ENCODE peak calls at places on chromosomes 11 and 22, in eight cellular contexts. J is Calu3; U is fibroblast of pulmonary artery; C is stimulated activated CD4-positive, alpha-beta T cell treated with anti-CD3 and anti-CD28 coated beads, Interleukin-2, amount 100 ng/mL, for 48 hours; O is LHCN-M2; I is NCI-H1694 treated with DMSO at 0.1 percent for 48 hours; E is NCI-H748 treated with DMSO at 0.1 percent for 48 hours; F is NCI-H345. G is an unnamed sample.

GRCh38 chr11:67199751-67200150 is 66.5 kb upstream of the GRK2 start:
- DNase-seq in C (no peak), J (no peak), E (no peak), I (no peak), O (no peak), F (no peak), U (no peak), G (no peak)

GRCh38 chr11:36385121-36385530 is 89.0 kb downstream of the PRR5L start:
- DNase-seq in J (no peak), C (no peak), O (peak; percentile 27), F (no peak), U (peak; percentile 50), E (peak; percentile 62), I (no peak), G (peak; percentile 85)

GRCh38 chr11:128105511-128105910 is 481.8 kb downstream of the ETS1 start:
- DNase-seq in F (no peak), E (no peak), O (no peak), U (no peak), I (no peak), J (no peak), C (no peak), G (no peak)

GRCh38 chr11:13277719-13278619 is at the start of gene BMAL1:
- DNase-seq in I (no peak), F (no peak), E (no peak), O (peak; percentile 30), C (peak; percentile 39), J (peak; percentile 40), U (peak; percentile 23), G (no peak)

GRCh38 chr22:40385041-40385782 is 14.8 kb downstream of the SGSM3 start:
- DNase-seq in E (no peak), C (no peak), F (no peak), I (no peak), J (peak; percentile 17), U (no peak), O (no peak), G (no peak)

GRCh38 chr11:10348650-10349280 is 43.9 kb downstream of the ADM start:
- DNase-seq in U (peak; percentile 30), C (no peak), I (no peak), J (peak; percentile 33), O (peak; percentile 87), E (no peak), F (peak; percentile 4), G (peak; percentile 81)

GRCh38 chr11:28524098-28524497 is 415.9 kb downstream of the METTL15 start:
- DNase-seq in O (no peak), U (no peak), J (no peak), C (no peak), F (no peak), E (no peak), I (no peak), G (no peak)

GRCh38 chr22:45602824-45603301 is 68.8 kb upstream of the ATXN10 start:
- DNase-seq in I (no peak), J (no peak), C (no peak), U (peak; percentile 17), E (peak; percentile 65), F (peak; percentile 84), O (peak; percentile 26), G (peak; percentile 85)

GRCh38 chr22:22059476-22060002 is 77.0 kb upstream of the TOP3B start:
- DNase-seq in U (no peak), C (no peak), O (no peak), F (no peak), E (no peak), I (no peak), J (no peak), G (no peak)

GRCh38 chr22:44392446-44392921 is 79.7 kb upstream of the SHISAL1 start:
- DNase-seq in F (no peak), J (no peak), U (no peak), O (no peak), C (no peak), E (no peak), I (no peak), G (no peak)

GRCh38 chr11:113896156-113896879 is 8.3 kb upstream of the HTR3B start:
- DNase-seq in E (peak; percentile 35), F (peak; percentile 35), O (no peak), J (peak; percentile 27), I (no peak), C (peak; percentile 10), U (peak; percentile 53), G (peak; percentile 40)

GRCh38 chr11:22521226-22521625 is 104.4 kb downstream of the FANCF start:
- DNase-seq in I (no peak), E (no peak), O (no peak), U (peak; percentile 68), J (peak; percentile 27), C (no peak), F (no peak), G (peak; percentile 75)

GRCh38 chr11:115476463-115477286 is 27.5 kb downstream of the CADM1 start:
- DNase-seq in I (no peak), J (no peak), C (no peak), E (peak; percentile 76), O (no peak), F (peak; percentile 61), U (no peak), G (no peak)

GRCh38 chr22:47570851-47571250 is 808.4 kb downstream of the TBC1D22A start:
- DNase-seq in J (no peak), C (no peak), O (no peak), I (no peak), U (no peak), F (no peak), E (no peak), G (no peak)

GRCh38 chr22:25404923-25405853 is 159.3 kb upstream of the GRK3 start:
- DNase-seq in O (peak; percentile 61), I (no peak), C (peak; percentile 55), E (no peak), U (peak; percentile 71), F (peak; percentile 38), J (peak; percentile 73), G (peak; percentile 50)

GRCh38 chr11:131658952-131659351 is 288.5 kb downstream of the NTM start:
- DNase-seq in E (no peak), J (no peak), U (no peak), O (peak; percentile 13), C (no peak), I (no peak), F (no peak), G (no peak)

GRCh38 chr22:32810241-32811133 is 9.0 kb downstream of the TIMP3 start:
- DNase-seq in E (no peak), I (no peak), C (no peak), U (no peak), F (no peak), J (no peak), O (no peak), G (no peak)

GRCh38 chr11:114886644-114887259 is 208.4 kb downstream of the NXPE2 start:
- DNase-seq in I (no peak), J (no peak), E (no peak), U (no peak), F (no peak), O (no peak), C (no peak), G (no peak)

GRCh38 chr22:49918911-49919881 is 762 bp downstream of the CRELD2 start:
- DNase-seq in O (no peak), J (no peak), C (no peak), I (no peak), E (no peak), F (no peak), U (no peak), G (no peak)

GRCh38 chr11:8760896-8761295 is 78.3 kb downstream of the RPL27A start:
- DNase-seq in F (no peak), J (no peak), C (no peak), I (peak; percentile 12), O (no peak), U (peak; percentile 91), E (no peak), G (no peak)

GRCh38 chr11:126602349-126602940 is 247.0 kb downstream of the ST3GAL4 start:
- DNase-seq in I (no peak), J (no peak), O (no peak), U (no peak), C (no peak), F (no peak), E (no peak), G (no peak)

GRCh38 chr22:27022741-27023373 is 365.5 kb downstream of the MIAT start:
- DNase-seq in F (no peak), O (no peak), J (no peak), I (no peak), C (no peak), U (no peak), E (no peak), G (no peak)

GRCh38 chr11:71408826-71409225 is 39.4 kb downstream of the DHCR7 start:
- DNase-seq in U (no peak), O (no peak), F (no peak), I (no peak), C (no peak), E (no peak), J (no peak), G (no peak)

GRCh38 chr11:58923300-58923788 is 15.9 kb upstream of the GLYATL1 start:
- DNase-seq in U (peak; percentile 37), C (peak; percentile 5), F (peak; percentile 35), O (peak; percentile 26), J (no peak), I (no peak), E (peak; percentile 40), G (peak; percentile 41)

GRCh38 chr11:11992257-11992690 is 16.2 kb downstream of the DKK3 start:
- DNase-seq in U (no peak), E (no peak), J (peak; percentile 27), C (no peak), O (peak; percentile 58), F (no peak), I (no peak), G (peak; percentile 51)

GRCh38 chr22:21594865-21595452 is 27.4 kb downstream of the UBE2L3 start:
- DNase-seq in I (no peak), C (no peak), O (no peak), E (no peak), F (no peak), U (no peak), J (no peak), G (no peak)

GRCh38 chr11:35579557-35580396 is 38.5 kb upstream of the FJX1 start:
- DNase-seq in J (no peak), E (no peak), C (no peak), O (peak; percentile 95), U (peak; percentile 95), F (no peak), I (no peak), G (peak; percentile 97)

GRCh38 chr22:38973289-38974169 is 8.6 kb upstream of the APOBEC3B start:
- DNase-seq in F (peak; percentile 9), U (peak; percentile 19), I (peak; percentile 13), O (no peak), J (peak; percentile 53), E (peak; percentile 7), C (peak; percentile 25), G (peak; percentile 8)

GRCh38 chr11:128548655-128549255 is 38.6 kb downstream of the ETS1 start:
- DNase-seq in J (no peak), F (no peak), O (no peak), I (no peak), E (no peak), C (no peak), U (peak; percentile 56), G (peak; percentile 48)

GRCh38 chr22:49094858-49095257 is 732.8 kb downstream of the BRD1 start:
- DNase-seq in J (no peak), U (no peak), C (no peak), E (no peak), F (no peak), O (no peak), I (no peak), G (no peak)

GRCh38 chr22:27317961-27318360 is 483.6 kb downstream of the MN1 start:
- DNase-seq in F (no peak), O (no peak), U (no peak), J (no peak), I (no peak), C (no peak), E (no peak), G (no peak)

GRCh38 chr22:37581534-37581933 is 1.6 kb upstream of the LGALS2 start:
- DNase-seq in J (peak; percentile 83), E (no peak), F (no peak), O (no peak), I (no peak), U (no peak), C (no peak), G (no peak)

GRCh38 chr11:111445586-111445985 is 66.5 kb upstream of the POU2AF1 start:
- DNase-seq in O (no peak), I (no peak), F (no peak), E (no peak), U (peak; percentile 6), J (no peak), C (no peak), G (peak; percentile 30)

GRCh38 chr11:128498846-128499245 is 88.5 kb downstream of the ETS1 start:
- DNase-seq in O (peak; percentile 67), U (no peak), I (no peak), J (no peak), C (no peak), F (no peak), E (no peak), G (peak; percentile 64)